ENCODE peak calls at places on chromosomes 4 and X, in four cellular contexts. U is cardiac muscle cell, G is HCT116, P is breast epithelium. C is an unnamed sample. For H3K9me3, the result is how much of the 10 kb centered on the place peaks cover.

GRCh38 chrX:115364625-115365024 is 75.1 kb downstream of the LUZP4 start:
- DNase-seq in U (no peak), G (no peak), P (no peak), C (no peak)

GRCh38 chr4:54709281-54709854 is 51.6 kb downstream of the KIT start:
- DNase-seq in U (peak), G (no peak), P (no peak), C (no peak)

GRCh38 chr4:115310671-115311070 is 197.3 kb upstream of the NDST4 start:
- DNase-seq in U (no peak), G (no peak), P (no peak), C (no peak)

GRCh38 chr4:184983660-184984356 is 34.5 kb upstream of the HELT start:
- DNase-seq in U (peak), G (peak), P (no peak), C (peak)

GRCh38 chrX:41600266-41600665 is 88.5 kb upstream of the GPR34 start:
- DNase-seq in U (peak), G (no peak), P (no peak), C (no peak)

GRCh38 chr4:2305766-2306501 is 44.0 kb upstream of the MXD4 start:
- DNase-seq in U (no peak), G (no peak), P (peak), C (no peak)

GRCh38 chrX:125998432-125998831 is 167.7 kb downstream of the DCAF12L2 start:
- DNase-seq in U (no peak), G (no peak), P (no peak), C (no peak)

GRCh38 chr4:128358231-128358902 is 70.8 kb upstream of the PGRMC2 start:
- DNase-seq in U (peak), G (no peak), P (no peak), C (no peak)

GRCh38 chr4:29861307-29861706 is 858.9 kb upstream of the PCDH7 start:
- DNase-seq in U (no peak), G (peak), P (no peak), C (no peak)

GRCh38 chrX:22526339-22526738 is 253.6 kb downstream of the CBLL2 start:
- DNase-seq in U (peak), G (peak), P (no peak), C (no peak)
- H3K9me3 ChIP-seq in U (under half), G (under half), P (under half), C (under half)

DNA sequence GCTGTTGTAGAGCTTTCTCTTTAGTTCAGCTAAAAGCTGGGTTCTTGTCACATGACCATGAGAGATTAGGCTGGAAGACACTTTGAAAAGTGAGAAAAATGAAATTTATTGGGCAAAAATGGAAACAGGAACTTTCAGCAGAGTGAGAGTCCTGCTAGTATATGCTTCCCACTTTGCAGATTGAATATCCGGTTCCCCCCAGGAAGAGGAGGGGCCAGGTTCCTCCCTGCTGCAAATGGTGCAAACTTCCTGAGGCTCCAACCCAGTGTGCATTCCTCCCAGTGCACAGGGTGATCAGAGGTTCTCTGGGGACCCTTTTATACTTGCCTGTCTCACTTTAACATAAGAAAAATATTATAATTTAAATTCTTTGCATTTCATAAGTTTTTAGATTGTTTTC is 119.9 kb upstream of the SPIN4 start:
- DNase-seq in U (no peak), G (no peak), P (no peak), C (no peak)
- H3K9me3 ChIP-seq in U (under half), G (under half), P (under half), C (under half)

GRCh38 chr4:187667095-187667494 is 328.5 kb upstream of the ZFP42 start:
- DNase-seq in U (no peak), G (no peak), P (no peak), C (no peak)
- H3K9me3 ChIP-seq in U (under half), G (under half), P (under half), C (under half)

DNA sequence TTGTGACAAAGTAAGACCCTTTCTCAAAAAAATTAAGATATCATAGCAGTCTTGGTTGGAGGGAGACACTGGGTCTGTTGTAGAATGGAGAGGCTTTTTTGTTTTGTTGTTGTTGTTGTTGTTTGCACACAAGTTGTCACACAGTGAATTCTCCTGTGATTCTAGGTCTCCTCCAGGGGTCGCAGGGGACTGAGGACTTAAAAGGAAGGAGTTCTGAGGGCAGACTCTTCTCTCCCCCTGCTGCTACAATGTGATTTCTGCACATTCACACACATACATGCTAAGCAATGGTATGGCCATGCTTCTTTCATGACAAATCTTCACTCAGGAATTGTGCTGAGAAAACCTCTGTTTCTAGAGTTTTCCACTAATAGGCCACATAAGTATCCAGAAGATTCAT is 71.1 kb downstream of the ZNF732 start:
- DNase-seq in U (no peak), G (no peak), P (no peak), C (no peak)
- H3K9me3 ChIP-seq in U (under half), G (under half), P (under half), C (under half)

GRCh38 chr4:118767109-118767508 is 68.8 kb downstream of the SEC24D start:
- DNase-seq in U (no peak), G (no peak), P (no peak), C (no peak)
- H3K9me3 ChIP-seq in U (under half), G (under half), P (under half), C (under half)

GRCh38 chrX:154698630-154699248 is 45.4 kb upstream of the CTAG2 start:
- DNase-seq in U (no peak), G (no peak), P (no peak), C (no peak)
- H3K9me3 ChIP-seq in U (under half), G (under half), P (under half), C (under half)

GRCh38 chr4:373062-373839 is 35.6 kb downstream of the ZNF141 start:
- DNase-seq in U (no peak), G (no peak), P (no peak), C (no peak)

DNA sequence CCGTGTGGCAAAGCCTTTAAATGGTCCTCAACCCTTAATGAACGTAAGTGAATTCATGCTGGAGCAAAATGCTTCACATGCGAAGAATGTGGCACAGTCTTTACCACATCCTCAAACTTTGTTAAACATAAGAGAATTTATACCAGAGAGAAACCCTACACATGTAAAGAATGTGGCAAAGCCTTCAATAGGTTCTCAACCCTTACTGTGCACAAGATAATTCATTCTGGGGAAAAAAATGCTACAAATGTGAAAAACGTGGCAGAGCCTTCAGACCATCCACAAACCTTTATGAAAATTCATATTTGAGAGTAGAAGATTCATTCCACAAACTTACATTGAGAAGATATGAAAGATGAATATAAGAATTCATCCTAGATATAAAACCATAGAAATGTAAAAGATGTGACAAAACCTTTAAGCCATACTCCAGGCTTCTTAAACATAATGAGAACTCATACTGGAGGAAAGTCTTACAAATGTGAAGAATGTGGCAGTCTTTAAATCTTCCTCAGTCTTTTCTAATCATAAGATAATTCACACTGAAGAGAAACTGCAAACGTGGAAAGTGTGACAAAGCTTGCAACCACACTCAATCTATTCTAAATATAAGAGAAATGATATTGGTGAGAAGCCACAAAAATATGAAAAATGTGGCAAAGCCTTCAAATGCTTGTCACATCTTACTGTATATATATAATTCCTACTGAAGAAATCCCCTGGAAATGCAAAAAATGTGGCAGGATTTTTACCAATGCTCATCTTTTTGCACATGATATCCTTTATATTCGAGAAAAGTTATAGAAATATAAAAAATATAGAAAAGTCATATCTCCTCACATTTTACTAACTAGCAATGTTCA is 36.9 kb downstream of the ZNF141 start:
- DNase-seq in U (no peak), G (no peak), P (no peak), C (no peak)
- H3K9me3 ChIP-seq in U (under half), G (under half), P (half or more), C (half or more)

DNA sequence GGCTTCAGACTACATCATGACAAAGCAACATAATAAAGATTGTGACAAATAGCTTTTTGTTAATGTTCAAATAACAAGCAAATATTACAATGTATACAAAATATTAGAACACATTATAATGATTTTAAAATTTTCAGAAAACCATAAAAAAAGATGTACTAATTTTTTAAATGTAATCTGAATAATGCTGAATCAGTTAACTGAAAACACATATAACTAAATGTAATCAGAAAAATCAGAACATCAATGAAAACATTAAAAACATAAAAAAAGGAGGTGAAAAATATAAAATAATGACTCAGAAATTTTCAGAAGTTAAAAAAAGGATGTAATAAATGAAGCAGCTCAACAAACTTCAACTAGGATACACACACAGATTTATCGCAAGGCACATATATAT is 53.5 kb downstream of the ZNF721 start:
- DNase-seq in U (no peak), G (no peak), P (no peak), C (no peak)
- H3K9me3 ChIP-seq in U (under half), G (half or more), P (half or more), C (half or more)